ENCODE peak calls at places on chromosomes 3 and 15, in five cellular contexts. One of them, this sample, is unnamed. For H3K4me1, the result is how much of the 10 kb centered on the place peaks cover.

GRCh38 chr3:9793161-9793781 is 389 bp downstream of the ARPC4 start:
- DNase-seq in esophagus squamous epithelium: no peak
- DNase-seq in stomach: no peak
- DNase-seq in A549: peak
- DNase-seq in heart left ventricle: no peak
- DNase-seq in this sample: no peak

GRCh38 chr15:47460775-47461174 is 256.5 kb upstream of the SEMA6D start:
- DNase-seq in stomach: no peak
- DNase-seq in heart left ventricle: peak
- DNase-seq in esophagus squamous epithelium: no peak
- DNase-seq in A549: no peak
- DNase-seq in this sample: no peak

GRCh38 chr3:82743196-82743595 is 981.8 kb upstream of the GBE1 start:
- DNase-seq in heart left ventricle: no peak
- DNase-seq in esophagus squamous epithelium: no peak
- DNase-seq in A549: no peak
- DNase-seq in stomach: no peak
- DNase-seq in this sample: no peak

GRCh38 chr3:99648091-99648490 is 9.7 kb downstream of the COL8A1 start:
- DNase-seq in stomach: no peak
- DNase-seq in A549: peak
- DNase-seq in esophagus squamous epithelium: no peak
- DNase-seq in heart left ventricle: no peak
- DNase-seq in this sample: no peak

GRCh38 chr3:68915973-68916372 is 16.4 kb downstream of the TAFA4 start:
- DNase-seq in heart left ventricle: no peak
- DNase-seq in A549: no peak
- DNase-seq in esophagus squamous epithelium: no peak
- DNase-seq in stomach: no peak
- DNase-seq in this sample: no peak

GRCh38 chr15:65769482-65769881 is 22.6 kb downstream of the DENND4A start:
- DNase-seq in stomach: no peak
- DNase-seq in esophagus squamous epithelium: no peak
- DNase-seq in heart left ventricle: no peak
- DNase-seq in A549: no peak
- DNase-seq in this sample: no peak

GRCh38 chr3:59436164-59436958 is 386.5 kb upstream of the CFAP20DC start:
- DNase-seq in heart left ventricle: no peak
- DNase-seq in esophagus squamous epithelium: no peak
- DNase-seq in A549: no peak
- DNase-seq in stomach: no peak
- DNase-seq in this sample: no peak

GRCh38 chr15:35852818-35853624 is 307.1 kb upstream of the DPH6 start:
- DNase-seq in heart left ventricle: no peak
- DNase-seq in stomach: no peak
- DNase-seq in A549: no peak
- DNase-seq in esophagus squamous epithelium: no peak
- DNase-seq in this sample: no peak

GRCh38 chr3:139127101-139127500 is 82.4 kb upstream of the PRR23C start:
- DNase-seq in heart left ventricle: no peak
- DNase-seq in esophagus squamous epithelium: no peak
- DNase-seq in A549: no peak
- DNase-seq in stomach: no peak
- DNase-seq in this sample: no peak

GRCh38 chr3:83873550-83873949 is 1085.2 kb upstream of the CADM2 start:
- DNase-seq in A549: no peak
- DNase-seq in stomach: no peak
- DNase-seq in esophagus squamous epithelium: no peak
- DNase-seq in heart left ventricle: no peak
- DNase-seq in this sample: no peak

GRCh38 chr15:45180648-45181436 is 6.9 kb downstream of the SHF start:
- DNase-seq in heart left ventricle: no peak
- DNase-seq in stomach: no peak
- DNase-seq in A549: no peak
- DNase-seq in esophagus squamous epithelium: no peak
- DNase-seq in this sample: peak

GRCh38 chr3:27568393-27568792 is 84.2 kb upstream of the SLC4A7 start:
- DNase-seq in heart left ventricle: peak
- DNase-seq in A549: no peak
- DNase-seq in stomach: peak
- DNase-seq in esophagus squamous epithelium: no peak
- DNase-seq in this sample: no peak

GRCh38 chr15:80778964-80779657 is at the start of gene CEMIP:
- DNase-seq in stomach: peak
- DNase-seq in A549: peak
- DNase-seq in heart left ventricle: peak
- DNase-seq in esophagus squamous epithelium: no peak
- DNase-seq in this sample: peak

GRCh38 chr15:99212401-99212800 is 37.0 kb downstream of the TTC23 start:
- DNase-seq in stomach: no peak
- DNase-seq in heart left ventricle: peak
- DNase-seq in A549: peak
- DNase-seq in esophagus squamous epithelium: no peak
- DNase-seq in this sample: no peak

GRCh38 chr15:31799711-31800321 is 230.5 kb upstream of the CHRNA7 start:
- DNase-seq in stomach: no peak
- DNase-seq in A549: no peak
- DNase-seq in heart left ventricle: no peak
- DNase-seq in esophagus squamous epithelium: no peak
- DNase-seq in this sample: no peak

GRCh38 chr3:151383956-151384355 is 597 bp downstream of the P2RY12 start:
- DNase-seq in A549: no peak
- DNase-seq in stomach: no peak
- DNase-seq in esophagus squamous epithelium: no peak
- DNase-seq in heart left ventricle: no peak
- DNase-seq in this sample: no peak

GRCh38 chr3:76024640-76025039 is 239.3 kb upstream of the ZNF717 start:
- DNase-seq in esophagus squamous epithelium: no peak
- DNase-seq in heart left ventricle: no peak
- DNase-seq in A549: peak
- DNase-seq in stomach: no peak
- DNase-seq in this sample: no peak

GRCh38 chr3:13891492-13892073 is 11.7 kb upstream of the WNT7A start:
- DNase-seq in stomach: no peak
- DNase-seq in heart left ventricle: no peak
- DNase-seq in A549: no peak
- DNase-seq in esophagus squamous epithelium: no peak
- DNase-seq in this sample: peak

GRCh38 chr3:65729553-65729952 is 309.2 kb downstream of the MAGI1 start:
- DNase-seq in heart left ventricle: peak
- DNase-seq in stomach: no peak
- DNase-seq in esophagus squamous epithelium: no peak
- DNase-seq in A549: no peak
- DNase-seq in this sample: no peak

GRCh38 chr3:57756022-57756527 is at the start of gene SLMAP:
- DNase-seq in heart left ventricle: peak
- DNase-seq in esophagus squamous epithelium: peak
- DNase-seq in A549: peak
- DNase-seq in stomach: peak
- DNase-seq in this sample: peak
- TF ChIP-seq CTCF in heart left ventricle: no peak
- TF ChIP-seq CTCF in esophagus squamous epithelium: no peak
- TF ChIP-seq CTCF in A549: no peak
- TF ChIP-seq CTCF in stomach: no peak
- TF ChIP-seq CTCF in this sample: peak

GRCh38 chr3:105365536-105366301 is 990 bp upstream of the ALCAM start:
- DNase-seq in heart left ventricle: no peak
- DNase-seq in esophagus squamous epithelium: no peak
- DNase-seq in stomach: peak
- DNase-seq in A549: peak
- DNase-seq in this sample: no peak

GRCh38 chr3:105364113-105364512 is 2.6 kb upstream of the ALCAM start:
- DNase-seq in A549: no peak
- DNase-seq in heart left ventricle: no peak
- DNase-seq in stomach: no peak
- DNase-seq in esophagus squamous epithelium: no peak
- DNase-seq in this sample: no peak

GRCh38 chr3:105365171-105365535 is 1.6 kb upstream of the ALCAM start:
- DNase-seq in A549: no peak
- DNase-seq in heart left ventricle: no peak
- DNase-seq in stomach: no peak
- DNase-seq in esophagus squamous epithelium: no peak
- DNase-seq in this sample: no peak

GRCh38 chr3:105359098-105359762 is 7.5 kb upstream of the ALCAM start:
- DNase-seq in esophagus squamous epithelium: no peak
- DNase-seq in stomach: no peak
- DNase-seq in A549: no peak
- DNase-seq in heart left ventricle: no peak
- DNase-seq in this sample: no peak

DNA sequence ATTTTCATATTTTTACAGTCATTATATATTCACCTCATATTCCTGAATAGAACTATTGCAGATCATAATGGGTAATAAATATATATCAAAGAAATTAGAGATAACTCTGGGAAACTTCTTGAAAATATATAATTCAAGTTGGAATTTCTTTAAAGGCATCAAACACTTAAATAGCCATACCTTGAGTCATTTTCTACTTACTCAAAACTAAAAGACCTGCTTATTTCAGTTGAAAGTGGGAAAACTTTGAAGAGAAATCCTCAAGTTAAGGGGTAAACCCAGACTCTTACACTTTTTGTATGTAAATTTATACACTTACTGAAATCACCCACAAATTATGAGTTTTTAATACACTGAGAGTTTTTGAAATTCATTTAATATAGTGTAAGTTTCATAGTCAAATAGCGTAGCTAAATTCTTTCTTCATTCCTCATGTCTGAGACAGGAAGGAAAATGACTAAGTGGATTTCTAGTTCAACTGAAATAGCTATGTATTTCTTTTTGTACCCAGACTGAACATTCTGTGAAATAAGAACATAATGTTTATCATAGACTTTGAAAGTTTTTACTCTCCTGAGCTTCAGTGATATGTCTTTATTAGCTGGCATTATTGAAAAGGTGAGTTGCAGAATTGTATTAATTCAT is 4.6 kb upstream of the ALCAM start:
- DNase-seq in heart left ventricle: no peak
- DNase-seq in stomach: no peak
- DNase-seq in A549: no peak
- DNase-seq in esophagus squamous epithelium: no peak
- DNase-seq in this sample: no peak
- H3K4me1 ChIP-seq in heart left ventricle: under half
- H3K4me1 ChIP-seq in stomach: under half
- H3K4me1 ChIP-seq in A549: half or more
- H3K4me1 ChIP-seq in esophagus squamous epithelium: under half
- H3K4me1 ChIP-seq in this sample: under half

DNA sequence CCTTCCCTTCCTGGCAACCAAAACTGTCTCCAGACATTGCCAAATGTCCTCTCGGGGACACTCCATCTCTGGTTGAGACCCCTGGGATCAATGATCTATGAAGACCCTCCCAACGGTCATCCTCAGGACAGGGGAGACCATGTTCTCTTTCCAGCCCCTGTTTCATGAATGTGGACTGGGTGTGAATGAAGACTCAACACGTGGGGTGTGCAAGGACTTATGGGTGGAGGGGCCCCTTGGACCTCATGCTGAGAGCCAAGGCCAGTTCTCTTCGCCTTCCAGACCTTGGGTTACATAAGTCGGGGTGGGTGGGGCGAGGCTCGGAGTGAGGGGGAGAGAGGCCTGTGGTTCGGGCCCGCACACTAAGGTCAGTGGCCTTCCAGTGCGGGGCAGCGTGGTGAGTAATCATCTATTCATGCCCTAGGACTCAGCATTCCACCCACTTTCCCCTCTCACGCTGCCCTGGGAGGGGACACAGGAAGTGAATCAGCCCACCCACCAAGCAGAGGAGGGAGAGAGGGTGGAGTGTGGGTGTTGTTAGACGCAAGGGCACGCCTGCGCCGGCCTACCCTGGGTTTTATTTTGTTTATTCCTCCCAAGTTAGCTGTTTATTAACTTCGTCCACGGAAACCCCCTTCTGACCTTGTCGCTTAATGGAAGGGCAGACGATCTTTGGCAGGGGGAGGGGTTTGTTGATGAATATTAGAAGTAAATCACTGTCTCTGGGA is 6.7 kb downstream of the PAQR5 start:
- DNase-seq in stomach: no peak
- DNase-seq in esophagus squamous epithelium: no peak
- DNase-seq in heart left ventricle: no peak
- DNase-seq in A549: peak
- DNase-seq in this sample: no peak
- TF ChIP-seq POLR2A in stomach: no peak
- TF ChIP-seq POLR2A in esophagus squamous epithelium: no peak
- TF ChIP-seq POLR2A in heart left ventricle: no peak
- TF ChIP-seq POLR2A in A549: no peak
- TF ChIP-seq POLR2A in this sample: no peak

GRCh38 chr15:71154607-71155200 is 39.4 kb downstream of the THSD4 start:
- DNase-seq in A549: no peak
- DNase-seq in stomach: no peak
- DNase-seq in esophagus squamous epithelium: no peak
- DNase-seq in heart left ventricle: no peak
- DNase-seq in this sample: no peak

GRCh38 chr15:71152542-71152941 is 37.3 kb downstream of the THSD4 start:
- DNase-seq in A549: no peak
- DNase-seq in heart left ventricle: no peak
- DNase-seq in stomach: no peak
- DNase-seq in esophagus squamous epithelium: no peak
- DNase-seq in this sample: no peak

GRCh38 chr15:71155534-71155933 is 40.3 kb downstream of the THSD4 start:
- DNase-seq in stomach: no peak
- DNase-seq in esophagus squamous epithelium: no peak
- DNase-seq in heart left ventricle: no peak
- DNase-seq in A549: no peak
- DNase-seq in this sample: no peak

GRCh38 chr15:71151061-71151460 is 35.8 kb downstream of the THSD4 start:
- DNase-seq in stomach: no peak
- DNase-seq in esophagus squamous epithelium: no peak
- DNase-seq in A549: no peak
- DNase-seq in heart left ventricle: no peak
- DNase-seq in this sample: no peak

DNA sequence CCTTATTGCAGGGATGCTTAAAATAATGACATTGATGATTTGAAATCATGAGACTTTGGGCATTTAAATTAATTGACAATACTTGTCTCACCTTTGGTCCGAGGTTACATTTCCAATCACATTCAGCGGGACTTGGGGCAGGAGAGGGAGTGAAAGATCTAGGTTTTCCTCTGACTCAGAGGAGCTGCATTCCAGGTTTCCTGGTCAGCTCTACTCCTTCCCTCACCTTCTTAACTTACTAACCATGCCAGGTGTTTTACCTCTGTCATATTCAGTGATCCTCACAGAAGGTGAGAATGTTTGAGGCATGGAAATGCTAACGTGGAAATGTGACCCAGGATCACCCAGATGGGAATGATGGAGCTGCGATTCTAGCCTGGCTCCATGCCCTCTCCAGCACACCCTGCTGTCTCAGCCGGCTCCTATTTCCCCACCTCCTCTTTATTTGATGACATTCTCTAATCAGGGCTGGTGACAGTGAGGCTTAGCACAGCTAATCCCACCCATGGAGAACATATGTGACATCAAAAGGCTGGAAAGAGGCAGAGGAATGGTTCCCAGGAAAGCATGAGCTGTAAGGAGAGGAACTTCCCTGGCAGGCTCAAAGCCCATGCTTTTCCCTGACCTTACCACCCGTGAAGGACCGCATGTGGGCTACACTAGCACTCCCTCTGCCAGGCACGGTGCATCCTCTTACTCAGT is 38.7 kb downstream of the THSD4 start:
- DNase-seq in esophagus squamous epithelium: no peak
- DNase-seq in stomach: no peak
- DNase-seq in A549: no peak
- DNase-seq in heart left ventricle: no peak
- DNase-seq in this sample: no peak
- TF ChIP-seq CTCF in esophagus squamous epithelium: no peak
- TF ChIP-seq CTCF in stomach: no peak
- TF ChIP-seq CTCF in A549: no peak
- TF ChIP-seq CTCF in heart left ventricle: no peak
- TF ChIP-seq CTCF in this sample: no peak